ENCODE peak calls at places on chromosomes 16 and 17, in eight cellular contexts. J is body of pancreas; G is suprapubic skin; U is neuronal stem cell; R is left lung; V is CD8-positive, alpha-beta memory T cell; C is Peyer's patch; B is aorta. L is an unnamed sample. For H3K9me3, the result is how much of the 10 kb centered on the place peaks cover.

GRCh38 chr17:42408076-42408475 is 15.0 kb downstream of the CAVIN1 start:
- DNase-seq in J (no peak), G (no peak), U (no peak), R (no peak), V (no peak), C (no peak), B (peak), L (no peak)

GRCh38 chr16:49466529-49466831 is 92.9 kb downstream of the C16orf78 start:
- DNase-seq in J (no peak), G (peak), U (no peak), R (no peak), V (no peak), C (no peak), B (no peak), L (no peak)

GRCh38 chr17:82246365-82247174 is 17.7 kb downstream of the SLC16A3 start:
- DNase-seq in J (no peak), G (peak), U (no peak), R (peak), V (no peak), C (no peak), B (no peak), L (no peak)

GRCh38 chr16:53809088-53809951 is 105.4 kb downstream of the FTO start:
- DNase-seq in J (no peak), G (no peak), U (no peak), R (no peak), V (no peak), C (no peak), B (no peak), L (no peak)

GRCh38 chr17:42895185-42895555 is 5.4 kb upstream of the G6PC1 start:
- DNase-seq in J (peak), G (peak), U (no peak), R (no peak), V (no peak), C (no peak), B (peak), L (no peak)

GRCh38 chr16:85314633-85315032 is 202.4 kb upstream of the CIBAR2 start:
- DNase-seq in J (no peak), G (no peak), U (no peak), R (no peak), V (no peak), C (no peak), B (no peak), L (no peak)

GRCh38 chr17:880074-880870 is 98.1 kb downstream of the MRM3 start:
- DNase-seq in J (no peak), G (no peak), U (no peak), R (no peak), V (no peak), C (no peak), B (no peak), L (no peak)

GRCh38 chr16:66421891-66422290 is 5.2 kb upstream of the BEAN1 start:
- DNase-seq in J (no peak), G (no peak), U (no peak), R (no peak), V (no peak), C (no peak), B (no peak), L (no peak)

GRCh38 chr17:21297597-21297996 is 13.1 kb downstream of the MAP2K3 start:
- DNase-seq in J (no peak), G (no peak), U (no peak), R (peak), V (no peak), C (no peak), B (no peak), L (no peak)

GRCh38 chr17:73467651-73468050 is 155.8 kb upstream of the CDC42EP4 start:
- DNase-seq in J (no peak), G (no peak), U (no peak), R (no peak), V (no peak), C (no peak), B (no peak), L (no peak)

GRCh38 chr16:73163238-73163795 is 115.4 kb upstream of the ZFHX3 start:
- DNase-seq in J (no peak), G (no peak), U (no peak), R (no peak), V (no peak), C (no peak), B (no peak), L (no peak)

GRCh38 chr16:24851700-24852099 is 5.9 kb downstream of the SLC5A11 start:
- DNase-seq in J (no peak), G (no peak), U (no peak), R (no peak), V (no peak), C (no peak), B (no peak), L (no peak)

GRCh38 chr17:48529191-48529979 is 1.4 kb downstream of the HOXB1 start:
- DNase-seq in J (no peak), G (no peak), U (no peak), R (peak), V (no peak), C (no peak), B (no peak), L (no peak)
- H3K9me3 ChIP-seq in J (under half), G (under half), U (under half), R (under half), V (under half), C (under half), B (under half), L (under half)

DNA sequence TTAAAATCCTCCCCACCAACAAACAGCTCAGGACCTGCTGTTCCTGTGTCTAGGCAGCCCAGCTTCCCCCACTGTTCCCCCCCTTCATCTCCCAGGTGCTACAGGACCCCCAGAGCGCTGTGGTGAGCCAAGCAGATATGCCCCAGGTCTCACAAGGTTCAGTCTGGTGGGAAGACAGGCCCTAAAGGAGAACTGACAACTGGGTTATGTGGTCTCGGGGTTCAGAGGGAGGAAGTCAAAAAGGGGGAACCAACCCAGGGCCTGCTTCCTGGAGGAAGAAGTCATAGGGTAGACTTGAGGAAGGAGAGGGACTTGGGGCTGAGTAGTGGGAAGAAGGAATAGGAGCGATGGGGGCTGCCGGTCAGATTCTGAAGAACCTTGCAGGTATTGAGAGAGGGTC is 2.6 kb downstream of the RIPOR1 start:
- DNase-seq in J (no peak), G (no peak), U (no peak), R (no peak), V (no peak), C (peak), B (no peak), L (no peak)
- H3K27ac ChIP-seq in J (peak), G (peak), U (no peak), R (peak), V (no peak), C (peak), B (no peak), L (no peak)

DNA sequence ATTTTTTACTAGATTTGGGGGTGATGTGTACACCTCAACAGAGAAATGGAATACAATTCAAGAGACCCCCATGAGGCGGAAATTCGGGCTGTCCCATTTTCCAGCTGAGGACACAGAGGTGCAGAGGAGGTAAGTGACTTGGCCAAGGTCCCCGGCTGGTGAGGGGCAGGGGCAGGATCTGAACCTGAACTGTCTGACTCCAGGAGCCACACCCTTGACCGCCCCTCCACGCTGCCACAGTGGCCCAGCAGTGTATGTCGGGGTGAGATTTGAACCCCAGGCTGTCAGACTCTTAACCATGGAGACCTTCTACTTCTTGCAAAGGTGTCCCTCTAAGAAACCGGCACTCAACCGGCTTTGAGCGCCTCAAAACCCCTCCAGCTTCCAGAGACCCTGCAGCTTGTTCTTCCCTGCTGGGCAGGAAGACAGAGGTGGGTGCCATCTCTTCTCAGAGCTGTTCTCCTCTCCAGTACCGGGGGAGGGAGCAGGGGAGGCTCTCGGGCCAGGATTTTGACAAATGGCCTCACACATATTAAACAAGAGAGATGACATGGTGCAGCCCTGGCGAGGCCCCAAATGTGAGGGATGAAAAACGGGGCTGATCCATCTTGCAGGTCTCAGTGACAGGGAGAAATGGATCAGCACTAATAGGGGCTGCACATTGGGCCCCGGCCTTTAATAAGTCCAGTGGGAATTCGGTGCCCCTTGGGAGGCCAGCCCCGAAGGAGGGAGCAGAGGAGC is 222.3 kb downstream of the GSG1L start:
- DNase-seq in J (no peak), G (peak), U (no peak), R (no peak), V (no peak), C (no peak), B (no peak), L (no peak)
- H3K9me3 ChIP-seq in J (under half), G (under half), U (under half), R (under half), V (under half), C (under half), B (under half), L (under half)

DNA sequence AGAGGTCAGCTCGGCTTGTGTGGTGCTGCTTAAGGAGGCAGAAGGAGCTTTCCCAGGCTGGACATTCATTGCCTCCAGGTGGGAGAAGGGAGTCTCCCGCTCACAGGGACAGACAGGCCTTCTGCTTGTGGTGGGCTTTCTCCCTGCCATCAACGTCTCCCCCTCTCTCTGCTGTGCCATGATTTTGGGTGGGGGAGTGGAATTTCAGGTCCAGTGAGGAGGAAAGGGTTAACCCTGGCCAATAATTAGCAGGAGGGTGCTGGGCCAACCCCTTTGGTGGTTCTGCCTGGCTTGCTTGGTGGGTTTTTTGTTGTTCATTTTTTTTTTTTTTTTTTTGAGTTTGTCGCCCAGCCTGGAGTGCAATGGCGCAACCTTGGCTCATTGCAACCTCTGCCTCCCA is 112.0 kb downstream of the SEC14L1 start:
- DNase-seq in J (no peak), G (no peak), U (no peak), R (no peak), V (no peak), C (no peak), B (no peak), L (no peak)
- H3K27ac ChIP-seq in J (no peak), G (no peak), U (no peak), R (no peak), V (no peak), C (no peak), B (no peak), L (no peak)

DNA sequence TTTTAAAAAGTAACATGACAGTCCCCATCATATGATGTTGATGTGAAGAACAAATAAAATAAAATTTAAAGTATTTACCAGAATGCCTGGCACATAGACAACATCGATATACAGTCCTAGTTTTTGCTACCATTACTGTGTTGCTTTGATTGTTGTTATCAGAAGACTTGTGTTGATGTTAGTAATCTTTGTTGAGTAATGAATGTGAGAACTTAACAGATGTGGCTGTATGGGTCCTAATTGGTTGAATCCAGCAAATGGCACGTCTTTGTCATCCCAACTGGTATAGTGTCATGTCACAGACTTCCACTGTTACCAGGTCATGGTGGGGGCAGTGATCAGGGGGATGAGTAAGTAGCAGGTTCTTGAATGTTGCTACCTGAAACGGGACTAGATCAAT is 1151.4 kb upstream of the CDH8 start:
- DNase-seq in J (no peak), G (no peak), U (no peak), R (no peak), V (no peak), C (no peak), B (no peak), L (no peak)
- H3K9me3 ChIP-seq in J (under half), G (under half), U (under half), R (under half), V (under half), C (under half), B (under half), L (under half)

L was measured in naive thymus-derived CD4-positive, alpha-beta T cell.